ENCODE peak calls at places on chromosomes 11 and 22, in four cellular contexts. One of them, this sample, is unnamed.

GRCh38 chr11:134228625-134229024 is 4.2 kb downstream of the VPS26B start:
- DNase-seq in choroid plexus epithelial cell: no peak
- DNase-seq in AG04450: no peak
- DNase-seq in H9: no peak
- DNase-seq in this sample: peak

GRCh38 chr11:2991477-2992233 is 474 bp downstream of the NAP1L4 start:
- DNase-seq in choroid plexus epithelial cell: peak
- DNase-seq in AG04450: no peak
- DNase-seq in H9: no peak
- DNase-seq in this sample: no peak

GRCh38 chr11:123378096-123378495 is 52.0 kb upstream of the GRAMD1B start:
- DNase-seq in choroid plexus epithelial cell: no peak
- DNase-seq in AG04450: no peak
- DNase-seq in H9: no peak
- DNase-seq in this sample: no peak

GRCh38 chr11:124402326-124402922 is 3.6 kb upstream of the OR8B3 start:
- DNase-seq in choroid plexus epithelial cell: peak
- DNase-seq in AG04450: peak
- DNase-seq in H9: peak
- DNase-seq in this sample: no peak

GRCh38 chr11:130897262-130898182 is 18.8 kb downstream of the SNX19 start:
- DNase-seq in choroid plexus epithelial cell: peak
- DNase-seq in AG04450: peak
- DNase-seq in H9: no peak
- DNase-seq in this sample: no peak

GRCh38 chr22:22076937-22077703 is 94.5 kb upstream of the TOP3B start:
- DNase-seq in choroid plexus epithelial cell: peak
- DNase-seq in AG04450: no peak
- DNase-seq in H9: no peak
- DNase-seq in this sample: no peak

GRCh38 chr11:64759722-64760719 is at the start of gene PYGM:
- DNase-seq in choroid plexus epithelial cell: peak
- DNase-seq in AG04450: no peak
- DNase-seq in H9: peak
- DNase-seq in this sample: no peak

GRCh38 chr22:39528080-39528661 is 4.4 kb downstream of the RPS19BP1 start:
- DNase-seq in choroid plexus epithelial cell: no peak
- DNase-seq in AG04450: no peak
- DNase-seq in H9: no peak
- DNase-seq in this sample: no peak

GRCh38 chr11:45290586-45290985 is 4.4 kb upstream of the SYT13 start:
- DNase-seq in choroid plexus epithelial cell: no peak
- DNase-seq in AG04450: no peak
- DNase-seq in H9: no peak
- DNase-seq in this sample: no peak

GRCh38 chr11:108368134-108368533 is 99.2 kb downstream of the C11orf65 start:
- DNase-seq in choroid plexus epithelial cell: peak
- DNase-seq in AG04450: no peak
- DNase-seq in H9: no peak
- DNase-seq in this sample: no peak

GRCh38 chr11:70527046-70527395 is 128.7 kb downstream of the CTTN start:
- DNase-seq in choroid plexus epithelial cell: no peak
- DNase-seq in AG04450: no peak
- DNase-seq in H9: no peak
- DNase-seq in this sample: no peak

GRCh38 chr11:120184371-120184945 is 26.4 kb upstream of the OAF start:
- DNase-seq in choroid plexus epithelial cell: no peak
- DNase-seq in AG04450: no peak
- DNase-seq in H9: no peak
- DNase-seq in this sample: no peak

GRCh38 chr11:125207866-125208425 is 43.4 kb downstream of the PKNOX2 start:
- DNase-seq in choroid plexus epithelial cell: peak
- DNase-seq in AG04450: no peak
- DNase-seq in H9: no peak
- DNase-seq in this sample: no peak

GRCh38 chr22:18023509-18024275 is 669 bp downstream of the MICAL3 start:
- DNase-seq in choroid plexus epithelial cell: peak
- DNase-seq in AG04450: peak
- DNase-seq in H9: peak
- DNase-seq in this sample: peak

GRCh38 chr22:32533265-32534068 is 58.9 kb downstream of the FBXO7 start:
- DNase-seq in choroid plexus epithelial cell: peak
- DNase-seq in AG04450: no peak
- DNase-seq in H9: no peak
- DNase-seq in this sample: no peak

GRCh38 chr22:49307071-49307830 is 520.4 kb downstream of the BRD1 start:
- DNase-seq in choroid plexus epithelial cell: no peak
- DNase-seq in AG04450: no peak
- DNase-seq in H9: peak
- DNase-seq in this sample: peak

GRCh38 chr11:47215366-47215925 is 672 bp downstream of the DDB2 start:
- DNase-seq in choroid plexus epithelial cell: no peak
- DNase-seq in AG04450: no peak
- DNase-seq in H9: no peak
- DNase-seq in this sample: no peak

GRCh38 chr22:31540966-31541365 is 44.6 kb downstream of the SFI1 start:
- DNase-seq in choroid plexus epithelial cell: no peak
- DNase-seq in AG04450: no peak
- DNase-seq in H9: no peak
- DNase-seq in this sample: no peak

GRCh38 chr11:116600930-116601329 is 171.9 kb downstream of the BUD13 start:
- DNase-seq in choroid plexus epithelial cell: no peak
- DNase-seq in AG04450: no peak
- DNase-seq in H9: peak
- DNase-seq in this sample: no peak

GRCh38 chr22:38148252-38148651 is 33.4 kb downstream of the PLA2G6 start:
- DNase-seq in choroid plexus epithelial cell: peak
- DNase-seq in AG04450: peak
- DNase-seq in H9: no peak
- DNase-seq in this sample: no peak

GRCh38 chr11:35038211-35038930 is 100.6 kb upstream of the CD44 start:
- DNase-seq in choroid plexus epithelial cell: peak
- DNase-seq in AG04450: no peak
- DNase-seq in H9: no peak
- DNase-seq in this sample: no peak

GRCh38 chr22:50527921-50528681 is 1.7 kb downstream of the TYMP start:
- DNase-seq in choroid plexus epithelial cell: no peak
- DNase-seq in AG04450: no peak
- DNase-seq in H9: no peak
- DNase-seq in this sample: no peak

GRCh38 chr11:66589996-66590675 is 2.7 kb downstream of the CCDC87 start:
- DNase-seq in choroid plexus epithelial cell: no peak
- DNase-seq in AG04450: no peak
- DNase-seq in H9: no peak
- DNase-seq in this sample: no peak
- TF ChIP-seq CTCF in choroid plexus epithelial cell: no peak
- TF ChIP-seq CTCF in AG04450: no peak
- TF ChIP-seq CTCF in H9: no peak
- TF ChIP-seq CTCF in this sample: no peak

GRCh38 chr11:60871378-60872061 is 4.2 kb downstream of the ZP1 start:
- DNase-seq in choroid plexus epithelial cell: peak
- DNase-seq in AG04450: no peak
- DNase-seq in H9: no peak
- DNase-seq in this sample: no peak
- TF ChIP-seq CTCF in choroid plexus epithelial cell: peak
- TF ChIP-seq CTCF in AG04450: peak
- TF ChIP-seq CTCF in H9: no peak
- TF ChIP-seq CTCF in this sample: no peak

DNA sequence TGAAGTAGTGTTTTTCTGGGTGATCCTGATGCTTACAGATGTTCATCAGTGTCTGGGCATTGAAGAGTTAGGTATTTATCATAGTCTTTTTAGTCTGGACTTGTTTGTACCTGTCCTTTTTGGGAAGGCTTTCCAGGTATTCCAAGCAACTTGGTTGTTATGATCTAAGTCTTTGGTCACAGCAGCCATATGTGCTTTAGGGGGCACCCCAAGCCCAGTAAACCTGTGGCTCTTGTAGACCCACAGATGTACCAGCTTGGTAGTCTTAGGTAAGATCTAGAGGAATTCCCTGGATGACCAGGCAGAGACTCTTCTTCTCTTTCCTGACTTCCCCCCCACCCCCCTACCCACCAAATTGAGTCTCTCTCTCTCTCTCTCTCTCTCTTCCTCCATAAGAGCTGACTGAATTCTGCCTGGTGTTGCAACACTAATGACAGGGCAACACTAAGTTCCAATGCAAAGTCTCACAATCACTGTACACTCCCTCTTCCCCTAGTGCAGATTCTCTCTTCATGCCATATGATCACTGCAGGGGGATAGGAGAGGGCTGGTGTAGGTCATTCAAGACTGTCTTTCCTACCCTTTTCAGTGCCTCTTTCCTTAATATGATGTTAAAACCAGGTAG is 24.5 kb upstream of the MMP8 start:
- DNase-seq in choroid plexus epithelial cell: no peak
- DNase-seq in AG04450: no peak
- DNase-seq in H9: no peak
- DNase-seq in this sample: no peak
- TF ChIP-seq CTCF in choroid plexus epithelial cell: no peak
- TF ChIP-seq CTCF in AG04450: no peak
- TF ChIP-seq CTCF in H9: no peak
- TF ChIP-seq CTCF in this sample: no peak

GRCh38 chr22:25564979-25565677 is 653 bp downstream of the GRK3 start:
- DNase-seq in choroid plexus epithelial cell: peak
- DNase-seq in AG04450: no peak
- DNase-seq in H9: peak
- DNase-seq in this sample: peak

GRCh38 chr22:25566812-25567211 is 2.3 kb downstream of the GRK3 start:
- DNase-seq in choroid plexus epithelial cell: no peak
- DNase-seq in AG04450: no peak
- DNase-seq in H9: no peak
- DNase-seq in this sample: no peak

GRCh38 chr22:25569983-25570382 is 5.5 kb downstream of the GRK3 start:
- DNase-seq in choroid plexus epithelial cell: no peak
- DNase-seq in AG04450: no peak
- DNase-seq in H9: no peak
- DNase-seq in this sample: no peak

GRCh38 chr22:25564320-25564978 is at the start of gene GRK3:
- DNase-seq in choroid plexus epithelial cell: peak
- DNase-seq in AG04450: no peak
- DNase-seq in H9: peak
- DNase-seq in this sample: peak

GRCh38 chr22:25567305-25567704 is 2.8 kb downstream of the GRK3 start:
- DNase-seq in choroid plexus epithelial cell: no peak
- DNase-seq in AG04450: no peak
- DNase-seq in H9: no peak
- DNase-seq in this sample: no peak
- TF ChIP-seq CTCF in choroid plexus epithelial cell: no peak
- TF ChIP-seq CTCF in AG04450: no peak
- TF ChIP-seq CTCF in H9: no peak
- TF ChIP-seq CTCF in this sample: no peak

GRCh38 chr11:10875430-10876021 is 17.7 kb upstream of the ZBED5 start:
- DNase-seq in choroid plexus epithelial cell: no peak
- DNase-seq in AG04450: no peak
- DNase-seq in H9: no peak
- DNase-seq in this sample: no peak

GRCh38 chr11:10881892-10882291 is 24.0 kb upstream of the ZBED5 start:
- DNase-seq in choroid plexus epithelial cell: no peak
- DNase-seq in AG04450: no peak
- DNase-seq in H9: no peak
- DNase-seq in this sample: no peak

GRCh38 chr11:10876168-10876567 is 18.3 kb upstream of the ZBED5 start:
- DNase-seq in choroid plexus epithelial cell: no peak
- DNase-seq in AG04450: no peak
- DNase-seq in H9: no peak
- DNase-seq in this sample: no peak

DNA sequence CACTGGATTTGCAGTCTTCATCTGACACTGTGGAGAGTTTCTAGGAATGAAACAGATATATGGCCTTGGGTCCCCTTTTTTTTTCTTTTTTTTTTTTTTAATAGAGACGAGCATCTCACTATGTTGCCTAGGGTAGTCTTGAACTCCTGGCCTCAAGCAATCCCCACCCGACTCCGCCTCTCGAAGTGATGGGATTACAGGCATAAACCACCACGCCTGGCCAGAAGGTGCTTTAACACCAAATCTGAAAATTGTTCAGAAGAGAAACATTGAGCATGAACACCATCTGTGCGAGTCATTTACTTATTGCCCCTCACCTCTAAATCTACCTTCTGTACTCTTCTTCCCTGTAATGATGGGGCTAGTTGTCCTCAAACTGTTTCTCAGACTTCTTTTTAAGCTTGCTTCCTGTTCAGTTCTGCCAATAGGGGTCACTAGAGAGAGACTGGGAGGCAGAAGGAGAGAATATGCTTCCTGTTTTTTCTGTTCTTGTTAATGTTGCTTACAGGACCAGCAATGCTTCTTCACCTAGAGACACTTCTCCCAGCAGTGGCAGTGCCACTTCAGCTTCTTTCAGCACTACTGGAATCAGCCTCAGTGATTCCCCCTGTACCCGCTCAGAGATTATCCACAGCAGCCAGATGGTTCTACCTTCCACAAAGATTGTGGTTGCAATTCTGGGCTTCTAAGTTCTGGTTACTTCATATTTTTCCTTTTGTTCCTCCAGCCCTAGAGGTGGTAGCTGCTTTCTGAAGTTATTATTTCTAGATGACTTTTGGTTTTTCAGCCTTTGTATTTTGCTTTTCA is 20.8 kb upstream of the ZBED5 start:
- DNase-seq in choroid plexus epithelial cell: peak
- DNase-seq in AG04450: peak
- DNase-seq in H9: peak
- DNase-seq in this sample: no peak
- TF ChIP-seq CTCF in choroid plexus epithelial cell: peak
- TF ChIP-seq CTCF in AG04450: peak
- TF ChIP-seq CTCF in H9: peak
- TF ChIP-seq CTCF in this sample: no peak

This sample was measured in activated B cell treated with CpG ODN at 0.5 μM for 24 hours.